ENCODE peak calls at places on chromosomes 5 and 9, in five cellular contexts. A is HCT116, B is upper lobe of left lung, K is breast epithelium, T is stomach. Q is an unnamed sample.

GRCh38 chr5:78920604-78921003 is 64.5 kb downstream of the ARSB start:
- DNase-seq in B (no peak), T (no peak), A (no peak), K (no peak), Q (no peak)

GRCh38 chr5:138978085-138978484 is 103.0 kb upstream of the LRRTM2 start:
- DNase-seq in K (no peak), A (no peak), T (no peak), B (no peak), Q (no peak)

GRCh38 chr5:158559643-158560042 is 540.1 kb downstream of the EBF1 start:
- DNase-seq in A (no peak), K (no peak), B (no peak), T (no peak), Q (no peak)

GRCh38 chr5:138353550-138353893 is 1.0 kb downstream of the KDM3B start:
- DNase-seq in A (no peak), T (no peak), B (no peak), K (no peak), Q (no peak)

GRCh38 chr9:98162638-98163037 is 29.8 kb downstream of the CORO2A start:
- DNase-seq in B (no peak), A (no peak), T (no peak), K (peak; percentile 35), Q (no peak)

GRCh38 chr5:1540831-1541661 is 17.3 kb upstream of the LPCAT1 start:
- DNase-seq in A (no peak), K (no peak), B (peak; percentile 17), T (no peak), Q (no peak)

GRCh38 chr9:88387035-88387732 is 1.1 kb upstream of the SPIN1 start:
- DNase-seq in T (peak; percentile 34), A (peak; percentile 23), K (no peak), B (peak; percentile 28), Q (no peak)

GRCh38 chr5:76542887-76543690 is 80.1 kb downstream of the F2RL2 start:
- DNase-seq in K (no peak), T (peak; percentile 42), A (no peak), B (peak; percentile 68), Q (no peak)

GRCh38 chr9:116190595-116190994 is 37.0 kb downstream of the PAPPA start:
- DNase-seq in T (no peak), B (no peak), A (no peak), K (no peak), Q (no peak)

GRCh38 chr5:129853588-129853987 is 50.7 kb upstream of the CHSY3 start:
- DNase-seq in K (no peak), B (no peak), A (no peak), T (no peak), Q (no peak)

GRCh38 chr5:9015937-9016270 is 530.0 kb downstream of the SEMA5A start:
- DNase-seq in T (no peak), B (no peak), A (no peak), K (no peak), Q (no peak)

GRCh38 chr5:157108961-157109360 is at the start of gene HAVCR2:
- DNase-seq in K (no peak), T (peak; percentile 39), B (peak; percentile 68), A (no peak), Q (no peak)

GRCh38 chr9:13358128-13358527 is 78.6 kb upstream of the MPDZ start:
- DNase-seq in T (no peak), B (no peak), K (no peak), A (no peak), Q (no peak)

GRCh38 chr9:95815961-95816360 is 59.5 kb upstream of the ERCC6L2 start:
- DNase-seq in T (no peak), B (no peak), K (no peak), A (no peak), Q (no peak)

GRCh38 chr9:131589124-131589711 is 43.9 kb downstream of the PRRT1B start:
- DNase-seq in A (no peak), B (no peak), T (no peak), K (no peak), Q (no peak)
- TF ChIP-seq POLR2A in A (no peak), B (no peak), T (no peak), K (no peak), Q (no peak)

DNA sequence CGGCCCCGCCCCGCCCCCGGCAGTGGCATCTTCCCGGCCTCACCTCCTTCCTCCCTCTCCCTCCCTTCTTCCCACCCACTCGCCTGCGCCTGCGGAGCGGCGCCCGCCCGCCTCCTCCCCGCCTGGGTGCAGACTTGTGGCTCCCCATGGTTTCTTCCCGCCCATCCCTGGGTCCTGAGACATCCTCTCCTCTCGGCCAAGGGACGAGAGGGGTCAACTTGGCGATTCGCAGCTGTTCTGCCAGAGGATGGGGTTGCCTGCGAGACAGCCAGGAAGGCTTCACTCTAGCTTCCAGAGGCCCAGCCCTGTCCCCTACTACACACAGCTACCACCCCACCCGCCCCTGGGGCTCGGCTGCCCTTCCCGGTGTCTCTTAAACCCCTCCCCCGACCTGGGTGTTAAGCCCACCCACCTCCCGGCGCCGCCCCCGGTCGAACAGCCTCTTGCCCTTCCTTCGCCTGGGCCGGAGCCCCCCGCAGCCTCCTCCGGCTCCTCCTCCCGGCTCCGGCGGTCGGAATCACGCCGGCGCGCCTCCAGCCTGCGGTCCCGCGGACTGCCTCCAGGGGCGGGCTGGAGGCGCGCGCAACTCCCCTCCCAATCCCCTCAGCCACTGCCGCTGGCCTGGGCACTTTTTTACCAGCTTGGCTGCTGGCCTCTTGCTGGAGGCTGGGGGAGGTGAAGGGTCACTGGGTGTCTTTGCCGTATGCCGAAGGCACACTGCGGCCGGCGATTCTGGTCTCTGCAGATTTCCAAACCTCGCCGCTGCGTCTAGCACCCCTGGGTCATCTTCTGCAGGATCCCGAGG is 1.9 kb downstream of the JADE2 start:
- DNase-seq in T (peak; percentile 82), K (peak; percentile 76), B (peak; percentile 87), A (no peak), Q (peak; percentile 85)
- TF ChIP-seq POLR2AphosphoS5 in T (no peak), K (peak; percentile 29), B (peak; percentile 79), A (peak; percentile 65), Q (no peak)

DNA sequence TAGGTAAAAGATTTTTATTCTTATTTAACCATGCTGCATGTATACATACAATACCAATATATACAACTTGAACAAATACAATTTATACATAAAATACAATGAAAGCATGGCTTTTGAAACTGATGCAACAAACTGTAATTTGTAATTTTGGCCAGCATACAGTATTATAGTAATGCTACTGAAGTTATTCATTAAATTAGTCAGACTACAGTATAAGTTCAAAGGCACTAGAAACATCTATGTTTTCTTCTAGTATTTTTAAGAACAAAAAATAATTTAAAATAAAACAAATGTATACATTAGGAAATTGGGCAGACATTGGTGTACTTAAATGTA is 18.8 kb downstream of the IL4 start:
- DNase-seq in K (no peak), A (no peak), T (no peak), B (no peak), Q (no peak)
- TF ChIP-seq POLR2A in K (no peak), A (no peak), T (no peak), B (no peak), Q (no peak)

DNA sequence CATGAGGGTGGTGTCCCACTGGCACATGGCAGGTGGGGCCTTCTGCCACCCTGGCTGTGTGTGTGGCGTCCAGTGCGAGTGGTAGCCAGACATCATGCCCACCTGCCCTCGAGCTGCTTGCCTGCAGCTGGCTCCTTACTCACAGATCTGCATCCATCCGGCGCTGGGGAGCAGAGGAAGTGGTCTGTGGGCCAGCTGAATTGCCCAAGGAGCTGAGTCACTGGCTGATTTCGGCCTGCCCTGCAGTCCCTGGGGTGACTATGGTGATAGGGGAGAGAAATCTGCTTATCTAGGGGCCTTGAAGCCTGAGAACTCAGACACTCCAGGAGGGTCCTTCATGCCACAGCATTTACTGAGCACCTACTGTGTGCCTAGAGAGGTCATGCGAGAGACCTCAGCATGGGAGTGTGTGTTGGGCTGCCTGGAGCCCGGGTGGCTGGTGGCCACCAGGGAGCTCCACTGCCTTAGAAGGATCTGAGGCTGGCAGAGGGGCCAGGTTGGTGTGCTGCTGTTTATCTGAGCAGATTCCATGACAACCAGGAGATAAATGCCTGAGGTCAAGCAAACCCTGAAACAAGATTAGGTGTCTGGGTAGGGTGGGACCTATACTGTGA is 57.1 kb downstream of the SLC22A5 start:
- DNase-seq in K (no peak), T (peak; percentile 81), B (peak; percentile 95), A (no peak), Q (peak; percentile 48)
- TF ChIP-seq POLR2AphosphoS5 in K (no peak), T (peak; percentile 21), B (peak; percentile 86), A (peak; percentile 12), Q (peak; percentile 72)

GRCh38 chr5:150358261-150359095 is 981 bp downstream of the TCOF1 start:
- DNase-seq in A (peak; percentile 7), B (no peak), T (no peak), K (no peak), Q (no peak)

GRCh38 chr5:150356575-150357284 is 767 bp upstream of the TCOF1 start:
- DNase-seq in K (no peak), A (no peak), B (no peak), T (no peak), Q (no peak)

GRCh38 chr5:150355791-150356190 is 1.7 kb upstream of the TCOF1 start:
- DNase-seq in A (no peak), K (no peak), T (no peak), B (no peak), Q (no peak)

GRCh38 chr5:150361301-150361700 is 3.8 kb downstream of the TCOF1 start:
- DNase-seq in T (no peak), A (no peak), B (no peak), K (no peak), Q (no peak)

GRCh38 chr5:150357326-150358260 is at the start of gene TCOF1:
- DNase-seq in A (peak; percentile 88), B (peak; percentile 98), K (peak; percentile 96), T (peak; percentile 99), Q (peak; percentile 89)
- TF ChIP-seq POLR2A in A (peak; percentile 39), B (no peak), K (no peak), T (no peak), Q (peak; percentile 68)

DNA sequence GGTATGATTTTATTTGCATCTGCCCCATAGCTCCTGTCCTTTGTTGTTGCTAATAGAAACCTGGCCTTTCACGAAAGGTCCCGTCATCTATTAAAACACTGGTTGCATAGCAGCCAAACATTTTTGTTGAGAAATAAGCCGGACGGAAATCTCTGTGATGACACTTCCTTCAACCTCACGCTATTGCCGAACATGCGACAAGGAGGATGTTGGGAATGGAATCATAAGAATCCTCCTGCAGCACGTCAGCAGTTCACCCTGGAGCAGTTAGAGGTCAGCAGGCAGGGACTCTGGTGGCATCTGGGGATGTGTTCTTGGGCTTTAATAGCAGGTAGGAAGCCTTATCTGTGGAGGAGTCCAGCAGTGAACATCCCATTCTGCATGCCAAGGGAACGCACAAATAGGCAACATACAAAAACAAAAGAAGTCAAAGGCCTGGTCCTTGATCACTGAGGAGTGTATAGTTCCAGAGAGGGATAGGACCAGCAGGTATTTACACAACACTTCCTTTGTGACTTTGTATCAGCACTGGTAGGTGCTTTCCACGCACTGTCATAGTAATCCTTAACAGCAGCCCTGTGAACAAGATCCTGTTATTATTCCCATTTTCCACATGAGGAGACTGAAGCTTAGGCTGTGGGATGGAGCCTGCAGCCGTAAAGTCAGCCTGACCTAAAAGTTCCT is 33.4 kb downstream of the ARHGAP26 start:
- DNase-seq in T (no peak), A (no peak), B (peak; percentile 70), K (no peak), Q (no peak)
- TF ChIP-seq POLR2AphosphoS5 in T (peak; percentile 37), A (no peak), B (peak; percentile 82), K (peak; percentile 71), Q (no peak)